ENCODE peak calls at places on chromosome 2, in seven cellular contexts. One of them, this sample, is unnamed.

GRCh38 chr2:150811259-150811912 is 323.9 kb upstream of the RND3 start:
- DNase-seq in left cardiac atrium: no peak
- DNase-seq in myocyte: peak; percentile 17
- DNase-seq in sciatic nerve: no peak
- DNase-seq in hypothalamus: no peak
- DNase-seq in adipocyte: peak; percentile 45
- DNase-seq in NB4: no peak
- DNase-seq in this sample: no peak

GRCh38 chr2:212831671-212832199 is 293.1 kb upstream of the ERBB4 start:
- DNase-seq in left cardiac atrium: no peak
- DNase-seq in myocyte: no peak
- DNase-seq in sciatic nerve: no peak
- DNase-seq in hypothalamus: no peak
- DNase-seq in adipocyte: no peak
- DNase-seq in NB4: no peak
- DNase-seq in this sample: no peak

GRCh38 chr2:63853527-63854310 is 12.0 kb downstream of the UGP2 start:
- DNase-seq in left cardiac atrium: no peak
- DNase-seq in myocyte: no peak
- DNase-seq in sciatic nerve: no peak
- DNase-seq in hypothalamus: no peak
- DNase-seq in adipocyte: peak; percentile 78
- DNase-seq in NB4: peak; percentile 23
- DNase-seq in this sample: no peak

GRCh38 chr2:100658017-100658416 is 95.2 kb downstream of the PDCL3 start:
- DNase-seq in left cardiac atrium: no peak
- DNase-seq in myocyte: no peak
- DNase-seq in sciatic nerve: no peak
- DNase-seq in hypothalamus: no peak
- DNase-seq in adipocyte: no peak
- DNase-seq in NB4: no peak
- DNase-seq in this sample: no peak

GRCh38 chr2:143175435-143175834 is 46.2 kb downstream of the ARHGAP15 start:
- DNase-seq in left cardiac atrium: no peak
- DNase-seq in myocyte: no peak
- DNase-seq in sciatic nerve: no peak
- DNase-seq in hypothalamus: no peak
- DNase-seq in adipocyte: no peak
- DNase-seq in NB4: no peak
- DNase-seq in this sample: no peak

GRCh38 chr2:70400539-70400938 is 98.7 kb upstream of the FAM136A start:
- DNase-seq in left cardiac atrium: no peak
- DNase-seq in myocyte: no peak
- DNase-seq in sciatic nerve: no peak
- DNase-seq in hypothalamus: no peak
- DNase-seq in adipocyte: no peak
- DNase-seq in NB4: no peak
- DNase-seq in this sample: no peak

GRCh38 chr2:101238930-101239759 is 13.5 kb upstream of the CNOT11 start:
- DNase-seq in left cardiac atrium: no peak
- DNase-seq in myocyte: no peak
- DNase-seq in sciatic nerve: no peak
- DNase-seq in hypothalamus: no peak
- DNase-seq in adipocyte: no peak
- DNase-seq in NB4: no peak
- DNase-seq in this sample: no peak

GRCh38 chr2:10237392-10238321 is 65.0 kb upstream of the HPCAL1 start:
- DNase-seq in left cardiac atrium: peak; percentile 31
- DNase-seq in myocyte: no peak
- DNase-seq in sciatic nerve: no peak
- DNase-seq in hypothalamus: no peak
- DNase-seq in adipocyte: no peak
- DNase-seq in NB4: no peak
- DNase-seq in this sample: no peak

GRCh38 chr2:36408198-36408703 is 52.7 kb downstream of the CRIM1 start:
- DNase-seq in left cardiac atrium: no peak
- DNase-seq in myocyte: peak; percentile 38
- DNase-seq in sciatic nerve: no peak
- DNase-seq in hypothalamus: no peak
- DNase-seq in adipocyte: no peak
- DNase-seq in NB4: no peak
- DNase-seq in this sample: peak; percentile 90

GRCh38 chr2:47218066-47218581 is 63.0 kb upstream of the STPG4 start:
- DNase-seq in left cardiac atrium: no peak
- DNase-seq in myocyte: no peak
- DNase-seq in sciatic nerve: no peak
- DNase-seq in hypothalamus: no peak
- DNase-seq in adipocyte: no peak
- DNase-seq in NB4: peak; percentile 33
- DNase-seq in this sample: no peak

GRCh38 chr2:43800894-43801293 is 27.1 kb downstream of the DYNC2LI1 start:
- DNase-seq in left cardiac atrium: no peak
- DNase-seq in myocyte: no peak
- DNase-seq in sciatic nerve: no peak
- DNase-seq in hypothalamus: no peak
- DNase-seq in adipocyte: no peak
- DNase-seq in NB4: no peak
- DNase-seq in this sample: no peak

GRCh38 chr2:182050333-182050855 is 64.7 kb downstream of the PPP1R1C start:
- DNase-seq in left cardiac atrium: no peak
- DNase-seq in myocyte: no peak
- DNase-seq in sciatic nerve: no peak
- DNase-seq in hypothalamus: no peak
- DNase-seq in adipocyte: no peak
- DNase-seq in NB4: no peak
- DNase-seq in this sample: no peak

GRCh38 chr2:12934181-12934756 is 217.5 kb downstream of the TRIB2 start:
- DNase-seq in left cardiac atrium: no peak
- DNase-seq in myocyte: no peak
- DNase-seq in sciatic nerve: no peak
- DNase-seq in hypothalamus: no peak
- DNase-seq in adipocyte: no peak
- DNase-seq in NB4: no peak
- DNase-seq in this sample: no peak

This sample was measured in lung microvascular endothelial cell.